ENCODE peak calls at places on chromosomes 1 and 21, in five cellular contexts. A is NCI-H1930; B is HuH-7; W is naive thymus-derived CD4-positive, alpha-beta T cell; Q is mesendoderm. H is an unnamed sample.

GRCh38 chr1:40630488-40631223 is 34.8 kb downstream of the RIMS3 start:
- DNase-seq in A (peak; percentile 7), B (peak; percentile 78), W (no peak), Q (peak; percentile 76), H (no peak)

GRCh38 chr1:99749504-99749903 is 16.9 kb downstream of the FRRS1 start:
- DNase-seq in A (no peak), B (no peak), W (no peak), Q (no peak), H (no peak)

GRCh38 chr1:174815036-174815435 is 184.7 kb upstream of the CACYBP start:
- DNase-seq in A (no peak), B (no peak), W (no peak), Q (peak; percentile 29), H (no peak)

GRCh38 chr21:31772674-31773555 is 41.0 kb upstream of the SCAF4 start:
- DNase-seq in A (no peak), B (no peak), W (no peak), Q (no peak), H (no peak)

GRCh38 chr1:6424619-6425593 is at the start of gene ESPN:
- DNase-seq in A (no peak), B (peak; percentile 72), W (no peak), Q (no peak), H (no peak)

GRCh38 chr1:61050541-61051454 is 31.6 kb upstream of the NFIA start:
- DNase-seq in A (no peak), B (no peak), W (no peak), Q (peak; percentile 34), H (no peak)

GRCh38 chr1:70115315-70115714 is 90.1 kb downstream of the LRRC40 start:
- DNase-seq in A (no peak), B (no peak), W (no peak), Q (no peak), H (no peak)

GRCh38 chr1:226778657-226779058 is 39.6 kb upstream of the ITPKB start:
- DNase-seq in A (no peak), B (no peak), W (no peak), Q (no peak), H (no peak)

GRCh38 chr1:173489149-173489600 is 12.0 kb downstream of the PRDX6 start:
- DNase-seq in A (no peak), B (no peak), W (no peak), Q (peak; percentile 85), H (no peak)

GRCh38 chr1:235938714-235939487 is 72.2 kb upstream of the LYST start:
- DNase-seq in A (no peak), B (no peak), W (no peak), Q (no peak), H (no peak)

GRCh38 chr1:22512873-22513272 is 50.4 kb upstream of the EPHA8 start:
- DNase-seq in A (no peak), B (no peak), W (no peak), Q (no peak), H (no peak)

GRCh38 chr1:61114178-61114870 is 32.0 kb downstream of the NFIA start:
- DNase-seq in A (no peak), B (no peak), W (no peak), Q (no peak), H (no peak)

GRCh38 chr1:210700511-210700910 is 371.8 kb downstream of the HHAT start:
- DNase-seq in A (no peak), B (no peak), W (no peak), Q (no peak), H (no peak)

GRCh38 chr1:37601441-37601840 is 5.7 kb upstream of the GNL2 start:
- DNase-seq in A (no peak), B (no peak), W (no peak), Q (no peak), H (no peak)

GRCh38 chr1:244445320-244446181 is 6.2 kb downstream of the ADSS2 start:
- DNase-seq in A (no peak), B (no peak), W (no peak), Q (no peak), H (no peak)

GRCh38 chr1:61708953-61709907 is 15.7 kb downstream of the TM2D1 start:
- DNase-seq in A (no peak), B (no peak), W (no peak), Q (no peak), H (no peak)

GRCh38 chr1:28056129-28056925 is 32.1 kb downstream of the EYA3 start:
- DNase-seq in A (no peak), B (no peak), W (peak; percentile 23), Q (no peak), H (peak; percentile 21)

GRCh38 chr1:234214129-234214910 is 158.9 kb upstream of the COA6 start:
- DNase-seq in A (no peak), B (no peak), W (peak; percentile 36), Q (peak; percentile 64), H (no peak)

GRCh38 chr1:59718064-59718988 is 96.4 kb upstream of the HOOK1 start:
- DNase-seq in A (no peak), B (no peak), W (no peak), Q (peak; percentile 46), H (no peak)

GRCh38 chr1:77874804-77875445 is 13.5 kb upstream of the NEXN start:
- DNase-seq in A (no peak), B (no peak), W (no peak), Q (peak; percentile 10), H (no peak)

GRCh38 chr1:198234511-198235251 is 77.9 kb downstream of the NEK7 start:
- DNase-seq in A (no peak), B (no peak), W (no peak), Q (peak; percentile 83), H (no peak)

GRCh38 chr1:198168180-198168579 is 11.4 kb downstream of the NEK7 start:
- DNase-seq in A (no peak), B (no peak), W (no peak), Q (no peak), H (no peak)

GRCh38 chr1:208216062-208216461 is 28.1 kb downstream of the PLXNA2 start:
- DNase-seq in A (no peak), B (no peak), W (no peak), Q (no peak), H (no peak)

GRCh38 chr1:119962296-119962968 is 66.1 kb upstream of the ADAM30 start:
- DNase-seq in A (no peak), B (no peak), W (no peak), Q (no peak), H (no peak)